ENCODE peak calls at places on chromosomes 16 and 17, in six cellular contexts. J is PC-3, X is GM23338, K is OCI-LY7, A is HCT116, C is hepatocyte. R is an unnamed sample.

GRCh38 chr17:51860934-51861561 is 297.5 kb downstream of the CA10 start:
- DNase-seq in J (peak; percentile 64), X (peak; percentile 90), K (peak; percentile 22), A (peak; percentile 18), C (peak; percentile 81), R (peak; percentile 83)

GRCh38 chr16:85991856-85992255 is 92.9 kb downstream of the IRF8 start:
- DNase-seq in J (no peak), X (no peak), K (no peak), A (no peak), C (no peak), R (no peak)

GRCh38 chr17:47267354-47267828 is 13.8 kb downstream of the ITGB3 start:
- DNase-seq in J (peak; percentile 95), X (no peak), K (no peak), A (no peak), C (no peak), R (no peak)

GRCh38 chr16:9047689-9048301 is 43.6 kb upstream of the HAPSTR1 start:
- DNase-seq in J (peak; percentile 97), X (peak; percentile 86), K (no peak), A (peak; percentile 98), C (peak; percentile 96), R (peak; percentile 40)

GRCh38 chr17:32516450-32516849 is 29.7 kb downstream of the CDK5R1 start:
- DNase-seq in J (no peak), X (no peak), K (no peak), A (no peak), C (no peak), R (no peak)

GRCh38 chr16:85430523-85431381 is 182.4 kb upstream of the GSE1 start:
- DNase-seq in J (no peak), X (no peak), K (no peak), A (no peak), C (no peak), R (no peak)

GRCh38 chr17:64200080-64201042 is 62.7 kb downstream of the TEX2 start:
- DNase-seq in J (no peak), X (peak; percentile 16), K (no peak), A (no peak), C (no peak), R (no peak)

GRCh38 chr16:85072947-85073346 is 39.3 kb downstream of the CIBAR2 start:
- DNase-seq in J (no peak), X (no peak), K (no peak), A (no peak), C (no peak), R (no peak)

GRCh38 chr16:4676826-4677225 is 16.5 kb upstream of the NUDT16L1 start:
- DNase-seq in J (no peak), X (no peak), K (no peak), A (no peak), C (no peak), R (no peak)

GRCh38 chr16:23594186-23594585 is 1.9 kb downstream of the NDUFAB1 start:
- DNase-seq in J (no peak), X (no peak), K (no peak), A (no peak), C (no peak), R (no peak)

GRCh38 chr17:79631640-79632431 is 21.0 kb upstream of the RBFOX3 start:
- DNase-seq in J (no peak), X (no peak), K (no peak), A (no peak), C (no peak), R (no peak)

GRCh38 chr17:77144227-77144626 is 3.5 kb downstream of the SEC14L1 start:
- DNase-seq in J (no peak), X (no peak), K (peak; percentile 92), A (no peak), C (no peak), R (no peak)

GRCh38 chr17:32995416-32995815 is 3.8 kb downstream of the SPACA3 start:
- DNase-seq in J (no peak), X (no peak), K (no peak), A (no peak), C (no peak), R (no peak)

GRCh38 chr17:63609820-63610573 is 9.3 kb downstream of the TACO1 start:
- DNase-seq in J (no peak), X (no peak), K (no peak), A (no peak), C (no peak), R (no peak)

GRCh38 chr17:75652934-75653549 is 13.9 kb downstream of the RECQL5 start:
- DNase-seq in J (peak; percentile 55), X (peak; percentile 84), K (peak; percentile 75), A (no peak), C (peak; percentile 67), R (peak; percentile 74)

GRCh38 chr16:85915125-85915845 is 16.3 kb downstream of the IRF8 start:
- DNase-seq in J (no peak), X (no peak), K (no peak), A (no peak), C (no peak), R (no peak)

GRCh38 chr17:74750039-74750326 is 1.6 kb downstream of the NHERF1 start:
- DNase-seq in J (no peak), X (no peak), K (no peak), A (no peak), C (no peak), R (no peak)

GRCh38 chr16:86751081-86752030 is 173.0 kb downstream of the FOXL1 start:
- DNase-seq in J (peak; percentile 69), X (no peak), K (no peak), A (no peak), C (peak; percentile 51), R (no peak)

GRCh38 chr17:71438631-71439146 is 682.1 kb upstream of the SOX9 start:
- DNase-seq in J (peak; percentile 97), X (no peak), K (no peak), A (peak; percentile 90), C (peak; percentile 77), R (no peak)

GRCh38 chr16:51237861-51238378 is 86.8 kb upstream of the SALL1 start:
- DNase-seq in J (no peak), X (no peak), K (no peak), A (no peak), C (no peak), R (peak; percentile 86)

GRCh38 chr17:79150799-79151198 is 76.2 kb downstream of the ENGASE start:
- DNase-seq in J (no peak), X (no peak), K (no peak), A (no peak), C (no peak), R (no peak)

GRCh38 chr17:18259621-18260331 is 686 bp upstream of the MIEF2 start:
- DNase-seq in J (peak; percentile 82), X (no peak), K (no peak), A (peak; percentile 56), C (no peak), R (peak; percentile 10)

GRCh38 chr17:4497101-4497824 is 1.4 kb upstream of the SPNS2 start:
- DNase-seq in J (peak; percentile 79), X (no peak), K (peak; percentile 69), A (no peak), C (no peak), R (no peak)

GRCh38 chr17:17236295-17237025 is 508 bp downstream of the FLCN start:
- DNase-seq in J (peak; percentile 36), X (peak; percentile 56), K (no peak), A (no peak), C (peak; percentile 52), R (peak; percentile 43)

GRCh38 chr17:78803161-78803845 is 21.2 kb upstream of the CYTH1 start:
- DNase-seq in J (no peak), X (no peak), K (no peak), A (no peak), C (no peak), R (no peak)

GRCh38 chr17:27462714-27463113 is 6.5 kb downstream of the KSR1 start:
- DNase-seq in J (no peak), X (no peak), K (no peak), A (no peak), C (no peak), R (no peak)

GRCh38 chr16:88428616-88429386 is 24.3 kb upstream of the ZFPM1 start:
- DNase-seq in J (no peak), X (no peak), K (no peak), A (no peak), C (no peak), R (no peak)
- TF ChIP-seq CTCF in J (peak; percentile 15), X (no peak), K (peak; percentile 12), A (peak; percentile 32), C (peak; percentile 5), R (peak; percentile 22)

GRCh38 chr17:48551601-48552452 is 6.9 kb upstream of the HOXB2 start:
- DNase-seq in J (no peak), X (peak; percentile 51), K (no peak), A (no peak), C (no peak), R (no peak)
- H3K4me1 ChIP-seq in J (peaks cover 18% of the 10 kb centered on the region), X (peaks cover 77% of the 10 kb centered on the region), K (no peaks in the 10 kb centered on the region), A (peaks cover under 1% of the 10 kb centered on the region), C (peaks cover 32% of the 10 kb centered on the region), R (no peaks in the 10 kb centered on the region)

GRCh38 chr16:28097500-28097899 is 34.0 kb upstream of the GSG1L start:
- DNase-seq in J (no peak), X (no peak), K (no peak), A (no peak), C (no peak), R (no peak)

GRCh38 chr16:28101533-28101890 is 38.0 kb upstream of the GSG1L start:
- DNase-seq in J (no peak), X (no peak), K (no peak), A (no peak), C (no peak), R (no peak)

GRCh38 chr16:28098171-28098958 is 34.9 kb upstream of the GSG1L start:
- DNase-seq in J (no peak), X (no peak), K (no peak), A (no peak), C (no peak), R (no peak)

GRCh38 chr16:28100810-28101532 is 37.5 kb upstream of the GSG1L start:
- DNase-seq in J (no peak), X (no peak), K (no peak), A (no peak), C (no peak), R (no peak)

DNA sequence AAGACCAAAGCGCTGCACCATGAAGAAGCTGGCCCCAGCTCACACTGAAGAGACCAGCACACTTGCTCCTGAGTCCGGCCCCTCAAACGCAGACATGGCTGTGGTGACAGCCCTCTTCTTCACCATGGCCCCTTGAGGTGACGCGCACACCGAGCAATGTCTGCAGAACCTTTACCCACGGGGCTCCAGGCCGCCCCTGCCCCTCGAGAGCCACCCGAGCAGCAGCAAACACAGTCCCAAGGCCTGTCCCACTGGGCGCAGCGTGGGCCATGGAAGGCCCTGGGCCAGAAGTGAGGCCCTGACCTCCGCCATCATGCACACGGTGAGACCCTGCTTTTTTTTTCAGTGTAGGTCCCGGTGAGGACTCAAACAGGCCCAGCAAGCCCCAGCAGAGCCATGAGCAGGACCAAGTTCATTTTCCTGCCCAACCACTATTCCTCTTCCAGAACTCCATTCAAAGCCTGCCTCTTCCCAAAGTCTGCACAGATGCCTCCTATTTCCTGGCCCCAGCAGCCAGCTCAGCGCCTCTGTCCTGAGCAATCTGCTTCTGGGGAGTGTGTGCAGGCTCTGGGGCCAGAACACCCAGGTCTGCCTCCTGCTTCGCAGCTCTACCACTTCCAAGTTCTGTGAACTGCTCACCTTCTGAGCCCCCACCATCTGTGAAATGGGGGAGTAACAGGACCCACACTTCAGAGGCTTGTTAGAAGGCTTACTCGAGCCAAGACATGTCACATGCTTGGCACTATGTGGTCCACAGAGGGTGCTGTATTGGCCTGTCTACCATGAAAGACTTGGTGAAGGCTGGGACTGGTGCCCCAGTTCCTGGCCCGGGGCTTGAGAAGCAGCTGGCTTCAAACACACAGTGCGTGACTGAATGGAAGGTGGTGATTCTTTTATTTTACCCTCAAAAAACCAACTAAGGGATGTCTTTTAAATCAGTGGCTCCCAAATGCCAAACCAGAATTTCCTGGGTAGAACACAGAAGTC is 35.7 kb upstream of the GSG1L start:
- DNase-seq in J (no peak), X (no peak), K (no peak), A (no peak), C (no peak), R (no peak)
- TF ChIP-seq EZH2phosphoT487 in J (no peak), X (no peak), K (no peak), A (no peak), C (no peak), R (no peak)

GRCh38 chr17:42743595-42744282 is 1.1 kb downstream of the EZH1 start:
- DNase-seq in J (no peak), X (peak; percentile 58), K (no peak), A (no peak), C (no peak), R (no peak)
- TF ChIP-seq CTCF in J (peak; percentile 28), X (peak; percentile 27), K (no peak), A (peak; percentile 25), C (peak; percentile 20), R (peak; percentile 14)

R was measured in neural progenitor cell.